ENCODE peak calls at places on chromosomes 2 and 18, in seven cellular contexts. E, P, R, S, L, X and D are unnamed samples. For H3K27me3 and H3K4me1, the result is how much of the 10 kb centered on the place peaks cover.

GRCh38 chr2:65436825-65437221 is 4.4 kb upstream of the SPRED2 start:
- DNase-seq in P (no peak), E (no peak), R (no peak), X (no peak), S (no peak), L (no peak), D (no peak)

GRCh38 chr18:5513947-5514346 is 29.9 kb downstream of the EPB41L3 start:
- DNase-seq in S (no peak), P (no peak), X (no peak), E (no peak), R (no peak), L (no peak), D (no peak)

GRCh38 chr2:20065885-20066602 is 14.6 kb upstream of the LAPTM4A start:
- DNase-seq in X (no peak), S (no peak), E (no peak), L (peak), R (no peak), P (peak), D (no peak)

GRCh38 chr2:18433872-18434271 is 126.6 kb downstream of the RDH14 start:
- DNase-seq in L (no peak), E (no peak), X (no peak), R (no peak), S (no peak), P (no peak), D (no peak)

GRCh38 chr2:23697676-23698075 is 229.2 kb downstream of the ATAD2B start:
- DNase-seq in X (no peak), P (no peak), L (no peak), R (no peak), E (no peak), S (no peak), D (no peak)

GRCh38 chr2:75200140-75200985 is 1.0 kb upstream of the TACR1 start:
- DNase-seq in P (peak), E (peak), X (peak), R (peak), L (peak), S (peak), D (no peak)

GRCh38 chr2:46424937-46425336 is 54.4 kb upstream of the TMEM247 start:
- DNase-seq in S (no peak), P (no peak), X (no peak), E (no peak), R (no peak), L (no peak), D (no peak)

GRCh38 chr2:213152065-213152794 is 818 bp upstream of the IKZF2 start:
- DNase-seq in E (peak), X (peak), L (peak), P (peak), R (peak), S (peak), D (peak)

GRCh38 chr2:174051741-174052638 is 86.8 kb upstream of the SP3 start:
- DNase-seq in L (no peak), E (no peak), P (no peak), X (peak), R (no peak), S (peak), D (no peak)

GRCh38 chr2:239249781-239250180 is 151.0 kb downstream of the HDAC4 start:
- DNase-seq in P (no peak), E (peak), L (peak), R (no peak), X (no peak), S (peak), D (no peak)

GRCh38 chr2:207847807-207848544 is 78.3 kb upstream of the FZD5 start:
- DNase-seq in E (peak), R (peak), X (peak), S (no peak), P (no peak), L (no peak), D (no peak)

GRCh38 chr2:36568533-36569246 is 29.3 kb downstream of the FEZ2 start:
- DNase-seq in S (no peak), R (no peak), P (no peak), L (no peak), X (no peak), E (no peak), D (no peak)

GRCh38 chr2:18369750-18370149 is 190.7 kb downstream of the RDH14 start:
- DNase-seq in E (no peak), S (no peak), X (no peak), R (no peak), P (no peak), L (no peak), D (no peak)

GRCh38 chr2:231611273-231612198 is 18.9 kb downstream of the TEX44 start:
- DNase-seq in R (no peak), X (peak), P (peak), S (no peak), E (no peak), L (no peak), D (no peak)

GRCh38 chr18:47611649-47612048 is 318.8 kb downstream of the SMAD2 start:
- DNase-seq in R (no peak), X (no peak), E (no peak), P (no peak), S (no peak), L (no peak), D (no peak)
- H3K27me3 ChIP-seq in R (under half), X (under half), E (under half), P (under half), S (under half), L (under half), D (under half)

GRCh38 chr18:12093520-12094257 is at the start of gene ANKRD62:
- DNase-seq in E (no peak), L (no peak), P (peak), X (peak), S (no peak), R (no peak), D (no peak)
- H3K4me1 ChIP-seq in E (under half), L (under half), P (under half), X (under half), S (under half), R (under half), D (under half)

DNA sequence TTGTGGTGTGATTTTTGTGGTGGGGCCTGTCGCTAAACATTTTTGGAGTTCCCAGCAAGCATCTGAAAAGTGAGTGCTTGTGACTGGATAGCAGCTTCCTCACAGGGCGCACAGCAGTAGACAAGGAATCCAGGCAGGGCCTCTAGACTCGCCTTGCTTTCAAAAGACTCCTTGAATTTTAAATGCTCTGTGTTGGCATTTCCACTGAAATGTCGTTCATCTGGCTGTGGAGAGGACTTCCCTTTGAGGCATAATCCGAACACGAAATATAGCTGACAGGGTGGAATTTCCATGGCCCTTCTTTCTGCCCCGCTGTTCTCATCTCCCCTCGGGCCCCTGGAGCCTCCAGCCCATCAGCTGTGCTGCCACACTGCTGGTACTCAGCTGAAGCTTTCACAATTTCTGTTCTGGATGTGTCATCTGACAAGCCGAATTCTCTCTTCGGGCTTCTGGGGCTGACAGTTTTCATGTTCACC is 126.2 kb downstream of the FAM168B start:
- DNase-seq in S (no peak), E (no peak), L (no peak), X (no peak), R (no peak), P (no peak), D (no peak)
- H3K27me3 ChIP-seq in S (under half), E (under half), L (under half), X (under half), R (under half), P (under half), D (under half)

DNA sequence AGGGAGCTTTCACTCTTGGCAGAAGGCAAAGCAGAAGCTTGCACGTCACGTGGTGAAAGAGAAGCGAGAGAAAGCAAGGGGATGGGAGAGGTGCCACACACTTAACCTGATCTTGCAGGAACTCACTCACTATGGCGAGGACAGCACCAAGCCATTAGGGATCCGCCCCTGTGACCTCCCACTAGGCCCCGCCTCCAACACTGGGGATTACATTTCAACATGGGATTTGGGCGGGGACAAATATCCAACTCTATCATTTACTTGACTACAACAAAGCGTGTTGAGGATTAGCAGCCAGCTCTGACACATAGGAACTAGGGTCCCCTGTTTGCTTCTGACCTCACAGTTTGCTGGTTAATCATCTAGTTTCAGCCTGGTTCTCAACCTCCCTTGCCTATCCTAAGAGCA is 35.8 kb downstream of the LBH start:
- DNase-seq in R (no peak), X (peak), L (no peak), P (no peak), E (no peak), S (no peak), D (peak)
- H3K4me1 ChIP-seq in R (under half), X (under half), L (under half), P (under half), E (half or more), S (under half), D (half or more)

GRCh38 chr2:120419955-120420354 is 74.0 kb downstream of the INHBB start:
- DNase-seq in E (no peak), R (no peak), P (no peak), S (no peak), X (no peak), L (no peak), D (no peak)
- H3K27me3 ChIP-seq in E (under half), R (under half), P (under half), S (under half), X (under half), L (under half), D (under half)

GRCh38 chr18:25282282-25282681 is 69.7 kb downstream of the ZNF521 start:
- DNase-seq in S (no peak), E (peak), R (no peak), P (no peak), X (no peak), L (peak), D (no peak)
- H3K4me1 ChIP-seq in S (under half), E (under half), R (under half), P (under half), X (under half), L (under half), D (under half)

DNA sequence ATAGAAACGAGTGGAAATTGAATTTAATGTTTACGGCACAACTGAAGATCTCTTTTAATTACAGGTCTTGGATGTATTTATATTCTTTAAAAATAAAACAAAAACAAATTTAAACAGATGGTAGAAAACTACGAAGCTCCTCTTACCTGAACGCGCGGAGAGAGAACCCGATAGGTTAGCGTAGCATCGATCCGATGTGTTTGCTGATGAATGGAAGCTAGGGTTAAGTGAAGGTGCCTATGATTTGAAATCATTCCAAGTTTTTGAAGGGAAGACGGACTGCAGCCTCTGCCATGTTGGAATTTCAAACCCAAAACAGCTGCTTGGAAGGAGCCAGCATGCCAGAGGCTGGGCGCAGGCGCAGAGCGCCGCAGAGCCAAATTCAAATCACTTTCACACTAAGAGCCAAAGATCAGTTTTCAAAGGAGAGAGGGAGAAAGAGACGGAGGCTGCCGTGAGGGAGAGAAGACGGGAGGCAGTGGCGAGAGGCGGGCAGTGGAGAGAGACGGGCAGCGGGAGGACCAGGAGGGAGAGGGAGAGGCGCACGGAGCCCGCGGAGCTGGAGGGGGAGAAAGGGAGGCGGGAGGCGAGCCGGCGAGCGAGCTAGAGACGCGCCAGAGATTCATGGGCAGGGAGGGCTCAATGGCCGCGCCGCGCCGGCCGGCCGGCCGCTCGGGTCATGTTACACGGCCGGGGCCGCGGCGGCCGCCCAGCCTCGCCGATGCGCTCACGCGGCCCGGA is at the start of gene FIGN:
- DNase-seq in R (peak), P (peak), S (peak), X (peak), E (peak), L (peak), D (no peak)
- H3K27me3 ChIP-seq in R (under half), P (under half), S (under half), X (under half), E (under half), L (under half), D (under half)

GRCh38 chr2:144515425-144515693 is 4.6 kb downstream of the ZEB2 start:
- DNase-seq in L (no peak), P (no peak), E (no peak), S (no peak), X (no peak), R (no peak), D (no peak)

GRCh38 chr2:144517825-144518699 is 1.9 kb downstream of the ZEB2 start:
- DNase-seq in R (no peak), L (no peak), P (peak), X (peak), E (no peak), S (no peak), D (no peak)

GRCh38 chr2:144515694-144516416 is 4.1 kb downstream of the ZEB2 start:
- DNase-seq in S (peak), R (no peak), E (peak), P (peak), X (peak), L (peak), D (peak)

GRCh38 chr2:144516981-144517824 is 2.7 kb downstream of the ZEB2 start:
- DNase-seq in R (no peak), E (peak), L (peak), X (peak), P (peak), S (peak), D (peak)

DNA sequence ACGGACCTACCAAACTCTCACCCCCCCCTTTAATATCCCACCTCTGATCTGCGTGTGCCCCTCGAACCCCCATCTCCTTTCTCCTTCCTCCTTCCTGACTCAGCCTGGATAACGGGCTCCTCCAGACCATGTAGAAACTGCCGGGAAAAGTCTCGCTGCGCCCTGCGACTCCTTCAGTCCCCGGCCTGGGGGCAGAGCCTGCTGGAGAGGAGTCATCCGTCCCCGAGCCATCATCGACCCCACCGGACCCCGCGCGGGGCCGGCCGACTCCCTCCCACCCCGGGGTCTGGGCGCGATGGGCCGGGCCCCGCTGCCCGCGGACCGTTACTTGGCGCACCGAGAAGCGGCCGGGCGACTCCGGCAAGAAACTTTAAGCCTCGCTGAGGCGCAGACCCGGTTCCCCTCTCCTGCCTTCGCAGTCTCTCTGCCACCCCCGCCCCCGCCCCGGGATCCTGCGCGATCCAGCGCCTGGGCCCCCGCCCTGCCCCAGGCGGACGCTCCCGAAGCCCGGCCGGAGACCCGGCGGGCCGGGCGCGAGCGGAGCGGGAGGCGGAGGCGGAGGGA is 3.4 kb downstream of the ZEB2 start:
- DNase-seq in E (peak), R (no peak), S (peak), L (peak), X (peak), P (no peak), D (no peak)
- H3K4me1 ChIP-seq in E (under half), R (under half), S (under half), L (under half), X (under half), P (under half), D (under half)

GRCh38 chr2:218986148-218986761 is 1.3 kb upstream of the FEV start:
- DNase-seq in E (no peak), L (no peak), R (no peak), P (no peak), S (no peak), X (no peak), D (no peak)
- H3K27me3 ChIP-seq in E (half or more), L (under half), R (under half), P (under half), S (under half), X (half or more), D (half or more)

DNA sequence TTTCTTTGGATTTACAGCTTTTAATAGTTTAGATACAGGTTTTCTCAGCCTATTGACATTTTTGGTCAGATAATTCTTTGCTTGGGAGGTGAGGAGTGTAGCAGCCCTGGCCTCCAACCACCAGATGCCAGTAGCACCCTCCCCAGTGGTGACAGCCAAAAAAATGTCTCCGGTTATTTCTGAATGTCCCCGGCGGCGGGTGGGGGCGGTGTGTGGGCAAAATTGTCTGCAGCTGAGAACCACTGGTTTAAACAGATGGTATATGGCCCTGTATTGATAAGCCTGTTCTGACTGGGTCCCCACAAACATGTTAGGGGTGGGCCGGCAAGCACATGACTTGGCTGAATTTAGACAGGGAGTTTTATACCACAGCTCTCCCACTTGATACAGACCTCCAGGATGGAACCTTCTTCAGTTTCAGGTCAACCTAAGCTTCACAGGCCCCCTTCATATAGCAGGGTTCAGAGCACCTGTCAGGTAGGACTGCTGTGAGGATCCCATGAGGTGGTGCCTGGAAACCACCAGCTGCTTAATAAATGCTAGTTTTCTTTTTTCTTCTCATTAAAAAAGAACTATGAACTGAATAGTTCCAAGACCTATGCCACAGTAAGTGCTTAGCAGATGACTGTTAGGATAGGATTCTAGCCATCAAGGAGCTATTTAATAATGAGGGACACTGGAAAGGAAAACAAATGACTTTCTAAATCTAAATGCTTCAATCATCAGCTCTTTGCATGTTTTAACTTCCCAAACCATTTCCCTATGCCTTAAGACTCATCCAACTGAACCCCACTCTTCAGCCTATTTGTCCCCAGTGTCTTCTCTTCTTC is 18.1 kb downstream of the LPIN2 start:
- DNase-seq in X (peak), L (peak), E (no peak), S (no peak), P (no peak), R (no peak), D (peak)
- H3K4me1 ChIP-seq in X (under half), L (under half), E (under half), S (under half), P (under half), R (under half), D (half or more)